ENCODE peak calls at places on chromosome 14, in seven cellular contexts. M is heart left ventricle, I is K562, A is body of pancreas, P is esophagus squamous epithelium, T is ovary, G is adrenal gland. V is an unnamed sample.
A peak's percentile ranks its signal among the peaks of the same experiment; 100 is the strongest.

GRCh38 chr14:59905193-59905592 is 14.8 kb upstream of the LRRC9 start:
- DNase-seq in A (no peak), G (no peak), T (no peak), I (no peak), M (no peak), P (no peak), V (no peak)

GRCh38 chr14:103908580-103908979 is 19.7 kb upstream of the TDRD9 start:
- DNase-seq in T (no peak), G (no peak), P (no peak), A (no peak), I (no peak), M (no peak), V (no peak)

GRCh38 chr14:61887628-61888027 is 125.4 kb downstream of the SNAPC1 start:
- DNase-seq in A (no peak), T (no peak), I (no peak), M (no peak), G (no peak), P (no peak), V (no peak)

GRCh38 chr14:39109893-39110715 is 4.0 kb upstream of the GEMIN2 start:
- DNase-seq in A (peak; percentile 60), T (no peak), M (no peak), I (peak; percentile 23), P (no peak), G (no peak), V (peak; percentile 4)

GRCh38 chr14:105379946-105380345 is 18.4 kb upstream of the TEX22 start:
- DNase-seq in M (no peak), G (no peak), A (no peak), T (no peak), I (no peak), P (no peak), V (no peak)

GRCh38 chr14:65256714-65257113 is 154.4 kb upstream of the MAX start:
- DNase-seq in A (no peak), M (no peak), T (no peak), G (no peak), I (no peak), P (no peak), V (no peak)

GRCh38 chr14:51304956-51305355 is 64.9 kb downstream of the TMX1 start:
- DNase-seq in I (no peak), A (no peak), G (no peak), T (no peak), P (no peak), M (no peak), V (no peak)

GRCh38 chr14:24071144-24071697 is at the start of gene CPNE6:
- DNase-seq in M (no peak), P (no peak), T (peak; percentile 7), I (no peak), G (no peak), A (no peak), V (no peak)

GRCh38 chr14:58272589-58273372 is 25.6 kb upstream of the ARID4A start:
- DNase-seq in G (no peak), I (peak; percentile 20), P (no peak), A (peak; percentile 70), M (no peak), T (no peak), V (peak; percentile 44)

GRCh38 chr14:100679707-100680438 is 46.8 kb upstream of the DLK1 start:
- DNase-seq in A (peak; percentile 56), M (peak; percentile 78), G (peak; percentile 56), P (no peak), T (peak; percentile 93), I (no peak), V (no peak)

GRCh38 chr14:89912667-89913211 is 41.8 kb downstream of the EFCAB11 start:
- DNase-seq in G (peak; percentile 44), P (no peak), M (no peak), I (no peak), T (no peak), A (peak; percentile 20), V (no peak)

GRCh38 chr14:98926802-98927201 is 345.2 kb downstream of the BCL11B start:
- DNase-seq in T (no peak), I (no peak), A (no peak), G (no peak), M (no peak), P (no peak), V (no peak)

GRCh38 chr14:101500681-101501080 is 60.6 kb upstream of the DIO3 start:
- DNase-seq in I (no peak), M (no peak), G (no peak), T (no peak), P (no peak), A (no peak), V (no peak)

GRCh38 chr14:69260246-69260978 is 454 bp downstream of the GALNT16 start:
- DNase-seq in P (no peak), G (no peak), I (no peak), A (no peak), M (no peak), T (peak; percentile 42), V (peak; percentile 20)

GRCh38 chr14:50068496-50068895 is 47.9 kb downstream of the VCPKMT start:
- DNase-seq in I (no peak), M (no peak), G (peak; percentile 11), P (no peak), A (no peak), T (no peak), V (no peak)

GRCh38 chr14:50828738-50829471 is 2.1 kb downstream of the NIN start:
- DNase-seq in M (no peak), I (no peak), T (no peak), G (no peak), P (no peak), A (no peak), V (no peak)

GRCh38 chr14:52729585-52729924 is 411 bp upstream of the STYX start:
- DNase-seq in G (no peak), I (no peak), M (no peak), T (no peak), A (no peak), P (no peak), V (no peak)
- TF ChIP-seq POLR2A in G (no peak), I (no peak), M (no peak), T (no peak), A (no peak), P (no peak), V (no peak)

GRCh38 chr14:54652890-54653201 is 85.9 kb downstream of the SAMD4A start:
- DNase-seq in G (no peak), P (no peak), I (no peak), A (no peak), M (no peak), T (no peak), V (no peak)

GRCh38 chr14:54651649-54652048 is 84.7 kb downstream of the SAMD4A start:
- DNase-seq in P (no peak), G (no peak), A (no peak), M (no peak), T (no peak), I (no peak), V (no peak)

GRCh38 chr14:54652188-54652889 is 85.4 kb downstream of the SAMD4A start:
- DNase-seq in A (peak; percentile 81), P (peak; percentile 2), T (peak; percentile 83), I (no peak), G (peak; percentile 94), M (peak; percentile 81), V (no peak)

GRCh38 chr14:54651018-54651351 is 84.1 kb downstream of the SAMD4A start:
- DNase-seq in G (no peak), P (no peak), M (no peak), I (no peak), A (no peak), T (no peak), V (no peak)

GRCh38 chr14:54650331-54651017 is 83.5 kb downstream of the SAMD4A start:
- DNase-seq in A (peak; percentile 58), P (peak; percentile 4), M (no peak), T (no peak), I (no peak), G (peak; percentile 51), V (no peak)
- TF ChIP-seq POLR2A in A (no peak), P (peak; percentile 10), M (no peak), T (no peak), I (no peak), G (no peak), V (no peak)

GRCh38 chr14:74922752-74923401 is at the start of gene RPS6KL1:
- DNase-seq in G (peak; percentile 87), T (peak; percentile 84), I (peak; percentile 89), A (peak; percentile 90), P (no peak), M (peak; percentile 90), V (peak; percentile 92)
- TF ChIP-seq POLR2A in G (no peak), T (no peak), I (peak; percentile 69), A (peak; percentile 56), P (no peak), M (no peak), V (peak; percentile 66)

GRCh38 chr14:31292962-31293616 is 85.5 kb upstream of the HECTD1 start:
- DNase-seq in P (no peak), M (no peak), A (no peak), I (no peak), T (no peak), G (no peak), V (no peak)
- TF ChIP-seq POLR2A in P (no peak), M (no peak), A (no peak), I (no peak), T (no peak), G (no peak), V (no peak)